ENCODE peak calls at places on chromosomes 5 and 9, in ten cellular contexts. L, J, D, N, Q, E, T, V, A and Y are unnamed samples.

GRCh38 chr9:125329978-125330377 is 68.4 kb downstream of the GAPVD1 start:
- DNase-seq in V (no peak), A (no peak), T (no peak), D (no peak), E (no peak), J (no peak), L (no peak), N (no peak), Q (no peak), Y (peak)

GRCh38 chr9:104286792-104287191 is 192.7 kb downstream of the SMC2 start:
- DNase-seq in Q (no peak), E (peak), D (no peak), J (no peak), N (no peak), V (no peak), L (no peak), T (no peak), A (no peak), Y (peak)

GRCh38 chr9:126413470-126414051 is 86.9 kb downstream of the MVB12B start:
- DNase-seq in L (no peak), J (no peak), Q (no peak), D (no peak), V (no peak), T (no peak), N (no peak), E (no peak), A (no peak), Y (no peak)

GRCh38 chr5:142970440-142970788 is 200.2 kb downstream of the ARHGAP26 start:
- DNase-seq in N (no peak), Q (no peak), A (no peak), V (no peak), J (no peak), L (no peak), T (no peak), E (no peak), D (no peak), Y (no peak)

GRCh38 chr5:149563461-149563860 is 12.2 kb upstream of the CSNK1A1 start:
- DNase-seq in E (peak), A (no peak), V (no peak), J (no peak), N (no peak), D (no peak), L (no peak), Q (no peak), T (no peak), Y (peak)

GRCh38 chr5:115575167-115576070 is 26.9 kb downstream of the TICAM2 start:
- DNase-seq in L (peak), A (no peak), E (peak), Q (no peak), V (no peak), T (no peak), J (no peak), N (no peak), D (no peak), Y (peak)

GRCh38 chr5:134647750-134648424 is 698 bp upstream of the SEC24A start:
- DNase-seq in T (peak), N (peak), E (peak), L (no peak), A (no peak), Q (no peak), D (peak), J (no peak), V (peak), Y (peak)

GRCh38 chr5:96807099-96807654 is 568 bp downstream of the ERAP1 start:
- DNase-seq in J (peak), T (peak), D (peak), N (peak), Q (peak), V (peak), A (peak), L (peak), E (peak), Y (peak)

GRCh38 chr9:29456940-29457339 is 1883.7 kb upstream of the C9orf72 start:
- DNase-seq in E (peak), T (no peak), V (no peak), D (peak), Q (no peak), J (no peak), A (no peak), L (no peak), N (no peak), Y (peak)

GRCh38 chr5:20601678-20602100 is 613.7 kb upstream of the CDH18 start:
- DNase-seq in T (no peak), E (peak), Q (no peak), A (peak), V (no peak), D (no peak), N (peak), L (peak), J (no peak), Y (peak)

GRCh38 chr5:55416306-55416705 is 108.5 kb downstream of the MTREX start:
- DNase-seq in V (no peak), A (no peak), N (no peak), Q (no peak), E (no peak), L (no peak), J (no peak), T (no peak), D (no peak), Y (peak)

GRCh38 chr9:104093647-104094533 is at the start of gene SMC2:
- DNase-seq in L (peak), T (peak), E (peak), Q (peak), J (peak), D (peak), N (peak), V (peak), A (peak), Y (peak)

GRCh38 chr5:153972240-153972639 is 66.5 kb downstream of the FAM114A2 start:
- DNase-seq in D (no peak), T (no peak), E (no peak), L (no peak), A (no peak), Q (no peak), N (no peak), V (no peak), J (no peak), Y (no peak)

GRCh38 chr9:120436937-120437592 is 142.9 kb downstream of the CDK5RAP2 start:
- DNase-seq in T (no peak), Q (no peak), N (peak), A (no peak), L (no peak), V (peak), J (no peak), D (no peak), E (peak), Y (peak)

GRCh38 chr9:120918931-120919638 is 7.5 kb downstream of the TRAF1 start:
- DNase-seq in J (no peak), L (no peak), Q (peak), V (no peak), D (no peak), N (no peak), A (no peak), E (no peak), T (no peak), Y (no peak)

GRCh38 chr5:38697013-38697412 is 140.6 kb upstream of the LIFR start:
- DNase-seq in Q (no peak), E (peak), D (no peak), N (no peak), T (no peak), A (peak), L (no peak), V (no peak), J (no peak), Y (no peak)

GRCh38 chr9:12748954-12749353 is 25.9 kb upstream of the LURAP1L start:
- DNase-seq in E (no peak), N (no peak), T (no peak), L (no peak), Q (no peak), J (no peak), V (no peak), A (no peak), D (no peak), Y (no peak)

GRCh38 chr9:123552530-123552929 is 196.5 kb downstream of the CRB2 start:
- DNase-seq in N (no peak), J (no peak), T (no peak), L (no peak), A (no peak), D (no peak), V (no peak), Q (no peak), E (no peak), Y (no peak)

GRCh38 chr9:88533951-88534455 is 975 bp upstream of the NXNL2 start:
- DNase-seq in E (peak), V (peak), N (peak), D (peak), A (peak), T (no peak), L (no peak), J (peak), Q (peak), Y (peak)

GRCh38 chr5:102483736-102484135 is 15.1 kb downstream of the SLCO6A1 start:
- DNase-seq in J (no peak), Q (no peak), D (no peak), A (no peak), L (no peak), N (no peak), E (no peak), T (no peak), V (no peak), Y (peak)

GRCh38 chr5:19479562-19479961 is 508.4 kb downstream of the CDH18 start:
- DNase-seq in E (no peak), Q (no peak), V (no peak), D (no peak), N (no peak), L (no peak), A (no peak), J (no peak), T (no peak), Y (no peak)

GRCh38 chr5:138468133-138468965 is 3.1 kb downstream of the EGR1 start:
- DNase-seq in L (no peak), E (peak), V (no peak), Q (no peak), D (no peak), A (no peak), N (peak), J (no peak), T (no peak), Y (no peak)

GRCh38 chr5:138874771-138875628 is at the start of gene LRRTM2:
- DNase-seq in T (no peak), V (no peak), J (no peak), N (no peak), Q (no peak), A (peak), E (peak), D (no peak), L (peak), Y (peak)

GRCh38 chr5:180646289-180646962 is 3.0 kb downstream of the FLT4 start:
- DNase-seq in V (no peak), T (no peak), J (no peak), Q (no peak), L (no peak), D (no peak), N (no peak), E (no peak), A (no peak), Y (no peak)

GRCh38 chr5:176438959-176439757 is 9.0 kb upstream of the FAF2 start:
- DNase-seq in D (no peak), Q (no peak), E (peak), T (no peak), N (no peak), A (no peak), L (peak), J (no peak), V (no peak), Y (peak)

GRCh38 chr5:155092318-155092717 is 78.8 kb downstream of the KIF4B start:
- DNase-seq in V (no peak), D (no peak), E (peak), L (no peak), A (no peak), Q (no peak), T (no peak), J (no peak), N (peak), Y (no peak)

GRCh38 chr5:149130121-149130931 is 11.0 kb upstream of the ABLIM3 start:
- DNase-seq in D (no peak), J (no peak), Q (no peak), T (no peak), A (peak), V (no peak), L (no peak), E (peak), N (no peak), Y (peak)

GRCh38 chr5:130978475-130978874 is 186.6 kb downstream of the HINT1 start:
- DNase-seq in L (no peak), Q (no peak), E (peak), V (no peak), A (no peak), T (no peak), J (no peak), N (no peak), D (no peak), Y (peak)

GRCh38 chr9:130042406-130042930 is 521 bp downstream of the FNBP1 start:
- DNase-seq in D (no peak), T (peak), V (peak), Q (no peak), A (peak), E (no peak), J (peak), N (no peak), L (no peak), Y (no peak)

GRCh38 chr9:109907400-109907799 is 127.4 kb downstream of the PALM2AKAP2 start:
- DNase-seq in J (peak), Q (no peak), D (peak), A (peak), V (no peak), N (no peak), L (no peak), E (peak), T (no peak), Y (no peak)

GRCh38 chr5:131224387-131225191 is 39.3 kb upstream of the CDC42SE2 start:
- DNase-seq in V (peak), D (no peak), L (no peak), N (peak), A (no peak), Q (peak), E (no peak), J (no peak), T (no peak), Y (no peak)

GRCh38 chr5:100776244-100776643 is 126.8 kb downstream of the ST8SIA4 start:
- DNase-seq in E (peak), T (no peak), N (no peak), A (no peak), V (no peak), Q (no peak), D (no peak), J (no peak), L (no peak), Y (peak)

GRCh38 chr5:112795944-112796678 is 58.4 kb downstream of the APC start:
- DNase-seq in L (no peak), V (no peak), Q (no peak), T (no peak), N (no peak), J (no peak), A (no peak), E (no peak), D (no peak), Y (no peak)

GRCh38 chr9:2299843-2300205 is 284.7 kb downstream of the SMARCA2 start:
- DNase-seq in V (no peak), N (no peak), T (no peak), E (no peak), D (no peak), J (no peak), A (no peak), Q (no peak), L (no peak), Y (no peak)

DNA sequence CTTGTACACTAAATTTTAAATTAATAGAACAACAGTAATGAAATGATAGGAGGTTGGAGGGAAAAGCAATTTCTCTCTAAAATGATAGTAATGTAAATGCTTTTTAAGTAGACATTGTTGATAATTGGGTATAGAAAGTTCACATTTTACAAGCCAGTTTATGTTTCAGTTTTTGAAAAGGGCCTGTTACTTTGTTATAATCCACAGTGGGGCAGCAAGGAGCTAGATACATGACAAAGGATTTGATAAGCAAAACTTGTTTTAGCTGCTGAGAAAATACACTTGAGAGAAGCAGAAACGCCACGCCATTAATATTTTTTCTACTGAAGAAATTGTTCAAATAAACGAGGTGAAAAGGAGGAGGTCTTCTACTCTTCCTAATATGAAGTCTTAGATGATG is 30.2 kb downstream of the SREK1 start:
- DNase-seq in E (peak), D (no peak), J (no peak), A (no peak), T (no peak), N (no peak), V (no peak), Q (peak), L (peak), Y (peak)
- TF ChIP-seq CTCF in E (peak), D (peak), J (no peak), A (peak), T (no peak), N (no peak), V (no peak), Q (no peak), L (peak), Y (peak)

GRCh38 chr9:136597965-136598364 is 52.1 kb upstream of the NOTCH1 start:
- DNase-seq in Q (no peak), A (no peak), V (no peak), T (no peak), L (no peak), J (no peak), D (no peak), E (no peak), N (no peak), Y (no peak)
- TF ChIP-seq CTCF in Q (no peak), A (peak), V (no peak), T (no peak), L (peak), J (no peak), D (no peak), E (no peak), N (no peak), Y (no peak)

DNA sequence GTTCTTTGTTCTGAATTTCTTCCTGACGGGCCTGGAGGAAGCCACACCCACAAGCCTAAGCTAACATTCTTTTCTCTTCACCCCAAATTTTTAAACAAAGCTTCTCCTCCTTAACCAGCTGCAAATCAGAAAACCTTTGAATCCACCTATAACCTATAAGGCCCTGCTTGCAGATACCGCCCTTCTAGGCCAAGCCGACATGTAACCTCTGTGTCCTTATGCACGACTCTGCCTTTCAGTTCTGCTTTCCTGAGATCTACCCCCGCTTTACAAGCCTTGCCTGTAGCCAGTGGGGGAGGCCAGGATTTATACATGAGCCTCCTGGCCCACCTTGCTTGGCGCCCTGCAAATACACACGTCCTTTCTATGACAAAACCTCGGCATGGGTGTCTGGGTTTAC is 19.3 kb downstream of the BRD9 start:
- DNase-seq in Q (no peak), D (no peak), T (no peak), N (no peak), J (no peak), L (no peak), V (no peak), A (no peak), E (no peak), Y (no peak)
- TF ChIP-seq CTCF in Q (no peak), D (no peak), T (no peak), N (no peak), J (no peak), L (no peak), V (no peak), A (no peak), E (no peak), Y (no peak)

DNA sequence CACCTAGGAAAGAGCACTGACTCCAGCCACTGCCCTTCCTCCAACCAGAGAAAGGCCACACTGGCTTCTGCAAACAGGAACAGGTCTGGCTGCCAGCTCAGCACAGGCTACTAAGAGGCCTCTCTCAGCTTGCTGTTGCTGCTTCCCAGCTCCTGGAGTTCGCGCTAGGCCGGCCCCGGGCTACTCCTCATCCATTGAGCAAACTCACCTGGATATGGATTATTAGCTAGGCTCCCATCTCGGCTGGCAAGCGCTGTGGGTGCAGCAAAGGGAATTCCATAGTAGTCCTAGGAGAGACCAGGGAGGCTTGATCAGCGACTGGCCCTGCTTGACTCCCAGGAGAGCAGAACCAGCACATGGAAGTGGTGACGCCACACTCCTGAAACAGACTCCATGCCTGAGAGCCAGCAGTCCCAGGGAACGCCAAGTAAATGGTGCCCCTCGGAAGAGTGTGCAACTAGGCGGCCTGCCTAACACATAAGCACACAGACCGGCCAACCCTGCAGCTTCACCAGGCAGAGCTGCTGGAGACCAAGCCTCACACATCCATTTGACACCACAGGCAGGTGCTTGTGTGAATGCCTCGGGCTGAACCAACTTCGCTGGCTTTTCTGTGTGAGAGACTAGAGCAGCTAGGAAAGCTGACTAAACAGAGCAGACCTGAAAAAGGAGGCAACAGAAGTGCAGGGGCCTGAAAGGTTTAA is 107.2 kb downstream of the UBE2R2 start:
- DNase-seq in D (no peak), J (no peak), T (peak), L (no peak), V (no peak), Q (no peak), E (no peak), A (no peak), N (no peak), Y (no peak)
- TF ChIP-seq CTCF in D (no peak), J (no peak), T (no peak), L (no peak), V (no peak), Q (no peak), E (no peak), A (no peak), N (no peak), Y (no peak)

DNA sequence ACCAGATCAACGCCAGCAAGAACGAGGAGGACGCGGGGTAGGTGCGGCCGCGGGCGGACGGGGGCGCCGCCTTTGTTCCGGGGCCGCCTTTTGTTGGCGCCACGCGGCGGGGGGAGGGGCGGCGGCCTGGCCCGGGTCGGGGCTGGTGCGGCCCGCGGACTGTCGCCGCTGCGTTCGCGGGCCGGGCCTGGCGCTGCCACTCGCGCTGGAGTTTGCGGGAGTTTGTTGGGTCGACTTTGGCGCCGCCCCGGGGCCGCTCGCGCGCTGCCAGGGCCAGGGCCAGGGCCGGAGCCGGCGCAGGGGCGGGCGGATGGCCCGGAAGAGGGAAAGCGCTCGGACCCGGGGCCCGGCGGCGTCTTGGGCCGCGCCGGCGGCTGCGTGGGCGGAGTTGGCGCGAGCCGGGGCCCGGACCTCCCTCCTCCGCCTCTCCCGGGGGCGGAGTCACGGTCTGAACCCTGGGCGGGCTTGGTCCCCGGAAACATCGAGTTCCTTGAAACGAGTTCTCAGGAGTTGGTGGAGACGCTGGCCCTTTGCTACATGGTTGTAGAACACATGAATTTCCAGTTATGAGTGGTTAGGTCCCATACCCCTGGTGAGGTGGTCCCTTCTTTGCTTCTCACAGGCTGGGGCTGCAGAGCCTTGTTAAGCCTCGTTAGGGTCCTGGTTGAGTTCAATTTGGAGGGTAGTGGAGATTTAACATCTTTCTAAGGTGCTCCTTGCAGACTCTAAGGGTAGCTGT is 846 bp downstream of the HNRNPAB start:
- DNase-seq in Q (peak), T (peak), D (peak), N (peak), V (peak), J (peak), L (peak), E (peak), A (peak), Y (peak)
- TF ChIP-seq CTCF in Q (no peak), T (no peak), D (peak), N (no peak), V (no peak), J (no peak), L (no peak), E (no peak), A (no peak), Y (no peak)

GRCh38 chr5:169767938-169768337 is 130.9 kb downstream of the DOCK2 start:
- DNase-seq in L (no peak), E (no peak), V (no peak), A (no peak), D (no peak), J (no peak), N (no peak), T (peak), Q (peak), Y (no peak)
- TF ChIP-seq CTCF in L (no peak), E (no peak), V (no peak), A (no peak), D (no peak), J (no peak), N (no peak), T (no peak), Q (no peak), Y (no peak)

GRCh38 chr9:81833563-81834345 is 94.5 kb upstream of the SPATA31D4 start:
- DNase-seq in N (no peak), D (no peak), T (no peak), Q (no peak), V (no peak), L (no peak), J (no peak), A (no peak), E (no peak), Y (peak)
- TF ChIP-seq CTCF in N (no peak), D (no peak), T (no peak), Q (no peak), V (no peak), L (no peak), J (no peak), A (no peak), E (peak), Y (no peak)